ENCODE peak calls at places on chromosomes 7 and 10, in ten cellular contexts. N is kidney; S is head of caudate nucleus; Y is NCI-H2029; V is cardiac fibroblast; U is CD4-positive, alpha-beta memory T cell; O is stimulated activated CD8-positive, alpha-beta memory T cell treated with anti-CD3 and anti-CD28 coated beads, Interleukin-15, amount 100 ng/mL, for 1 hour; P is stimulated activated effector memory CD8-positive, alpha-beta T cell treated with anti-CD3 and anti-CD28 coated beads, Interleukin-12 subunit alpha, Interleukin-12 subunit beta, amount 100 ng/mL, for 72 hours; X is MM.1S; R is occipital lobe. K is an unnamed sample.

GRCh38 chr10:122181901-122182799 is 88.9 kb upstream of the BTBD16 start:
- DNase-seq in X (no peak), U (no peak), S (no peak), R (no peak), P (no peak), V (peak), N (peak), O (no peak), Y (no peak), K (no peak)

GRCh38 chr7:76002822-76003221 is 8.4 kb upstream of the TMEM120A start:
- DNase-seq in O (no peak), S (no peak), U (no peak), V (no peak), Y (no peak), X (no peak), N (no peak), P (no peak), R (no peak), K (no peak)

GRCh38 chr10:31758495-31758894 is 170.1 kb downstream of the ARHGAP12 start:
- DNase-seq in R (no peak), N (no peak), O (no peak), S (no peak), P (no peak), Y (no peak), X (no peak), V (peak), U (no peak), K (no peak)

GRCh38 chr10:60099998-60100747 is 193.8 kb upstream of the CCDC6 start:
- DNase-seq in P (no peak), V (peak), N (no peak), Y (no peak), S (peak), R (no peak), X (peak), U (peak), O (no peak), K (peak)

GRCh38 chr7:140672382-140673062 is at the start of gene ADCK2:
- DNase-seq in X (peak), R (peak), U (no peak), S (peak), N (peak), Y (peak), V (peak), P (no peak), O (peak), K (no peak)

GRCh38 chr7:20786779-20787651 is at the start of gene SP8:
- DNase-seq in Y (peak), X (no peak), U (no peak), R (no peak), P (no peak), N (no peak), V (no peak), S (no peak), O (no peak), K (no peak)

GRCh38 chr7:17159500-17160037 is 138.9 kb upstream of the AHR start:
- DNase-seq in X (no peak), U (no peak), S (no peak), N (no peak), R (no peak), P (peak), Y (no peak), V (no peak), O (no peak), K (no peak)

GRCh38 chr10:28180654-28181053 is 122.2 kb downstream of the MPP7 start:
- DNase-seq in N (no peak), P (no peak), X (no peak), U (no peak), O (no peak), R (no peak), S (no peak), V (no peak), Y (peak), K (no peak)

GRCh38 chr7:111954474-111955311 is 251.5 kb downstream of the DOCK4 start:
- DNase-seq in S (peak), U (no peak), R (no peak), N (peak), Y (no peak), O (no peak), P (no peak), V (no peak), X (no peak), K (no peak)

GRCh38 chr7:3003936-3004335 is 39.7 kb downstream of the CARD11 start:
- DNase-seq in U (no peak), S (no peak), P (no peak), O (no peak), N (peak), X (no peak), R (no peak), V (no peak), Y (no peak), K (no peak)

GRCh38 chr10:16646474-16647059 is 124.9 kb upstream of the C1QL3 start:
- DNase-seq in X (no peak), R (no peak), N (no peak), U (no peak), O (no peak), S (no peak), Y (no peak), V (peak), P (peak), K (no peak)

GRCh38 chr7:101108330-101108857 is 18.5 kb upstream of the SERPINE1 start:
- DNase-seq in Y (no peak), V (peak), N (peak), X (no peak), S (peak), U (no peak), O (no peak), P (no peak), R (no peak), K (no peak)

GRCh38 chr10:71468363-71469094 is 71.8 kb downstream of the CDH23 start:
- DNase-seq in Y (no peak), V (no peak), P (no peak), S (no peak), R (no peak), O (no peak), U (no peak), N (peak), X (no peak), K (no peak)

GRCh38 chr10:110067960-110068770 is 60.4 kb downstream of the ADD3 start:
- DNase-seq in O (peak), S (no peak), N (no peak), P (peak), Y (no peak), V (peak), X (peak), R (no peak), U (peak), K (no peak)

GRCh38 chr10:110667620-110668343 is 23.6 kb downstream of the RBM20 start:
- DNase-seq in R (no peak), X (no peak), P (no peak), U (no peak), V (no peak), Y (no peak), S (no peak), O (no peak), N (no peak), K (no peak)

GRCh38 chr7:39300276-39300675 is 265.9 kb upstream of the YAE1 start:
- DNase-seq in N (no peak), O (no peak), X (no peak), S (no peak), Y (no peak), U (no peak), P (no peak), R (no peak), V (no peak), K (no peak)

GRCh38 chr10:543862-544822 is 145.3 kb downstream of the DIP2C start:
- DNase-seq in O (no peak), Y (no peak), V (no peak), P (no peak), U (no peak), R (no peak), S (no peak), N (no peak), X (no peak), K (no peak)

GRCh38 chr10:112741830-112742402 is 208.1 kb upstream of the TCF7L2 start:
- DNase-seq in S (no peak), Y (peak), N (no peak), R (no peak), P (no peak), V (no peak), O (no peak), U (no peak), X (no peak), K (no peak)

GRCh38 chr7:97731736-97732370 is at the start of gene TAC1:
- DNase-seq in R (no peak), P (no peak), O (no peak), U (no peak), N (peak), Y (no peak), S (peak), X (no peak), V (peak), K (no peak)

GRCh38 chr10:70487824-70488223 is 9.3 kb downstream of the PALD1 start:
- DNase-seq in X (no peak), U (no peak), P (no peak), R (no peak), V (no peak), S (no peak), N (no peak), Y (no peak), O (no peak), K (no peak)

GRCh38 chr10:64096941-64097340 is 575.7 kb downstream of the REEP3 start:
- DNase-seq in O (no peak), Y (no peak), X (no peak), P (no peak), N (no peak), U (no peak), V (no peak), R (no peak), S (no peak), K (no peak)

GRCh38 chr10:21727452-21728168 is 193.6 kb downstream of the MLLT10 start:
- DNase-seq in X (no peak), U (no peak), Y (no peak), S (no peak), N (no peak), P (no peak), R (no peak), O (no peak), V (peak), K (no peak)

GRCh38 chr10:49187044-49187484 is 1.1 kb downstream of the TMEM273 start:
- DNase-seq in Y (no peak), N (no peak), O (no peak), R (no peak), V (no peak), U (no peak), X (no peak), P (peak), S (no peak), K (no peak)

GRCh38 chr7:158312789-158313188 is 274.8 kb downstream of the PTPRN2 start:
- DNase-seq in O (no peak), Y (no peak), U (no peak), X (no peak), V (no peak), S (no peak), P (no peak), N (no peak), R (no peak), K (no peak)

GRCh38 chr10:22369433-22370072 is 24.3 kb downstream of the SPAG6 start:
- DNase-seq in N (no peak), X (no peak), V (no peak), S (no peak), Y (no peak), U (no peak), P (no peak), R (no peak), O (no peak), K (no peak)

GRCh38 chr10:49610015-49610734 is at the start of gene SLC18A3:
- DNase-seq in U (no peak), V (no peak), P (no peak), R (no peak), O (no peak), Y (no peak), S (no peak), X (no peak), N (no peak), K (no peak)